ENCODE peak calls at places on chromosomes 11 and 22, in eight cellular contexts. One of them, this sample, is unnamed. For H3K4me1, the result is how much of the 10 kb centered on the place peaks cover.

GRCh38 chr11:75270896-75271415 is 30.4 kb downstream of the TPBGL start:
- DNase-seq in IMR-90: peak
- DNase-seq in kidney: peak
- DNase-seq in BE2C: peak
- DNase-seq in thoracic aorta: no peak
- DNase-seq in A549: peak
- DNase-seq in gastrocnemius medialis: no peak
- DNase-seq in Panc1: no peak
- DNase-seq in this sample: peak

GRCh38 chr22:45210577-45211431 is 29.9 kb downstream of the KIAA0930 start:
- DNase-seq in BE2C: peak
- DNase-seq in thoracic aorta: no peak
- DNase-seq in Panc1: no peak
- DNase-seq in gastrocnemius medialis: no peak
- DNase-seq in kidney: peak
- DNase-seq in A549: no peak
- DNase-seq in IMR-90: no peak
- DNase-seq in this sample: peak

GRCh38 chr11:22792497-22792896 is 37.1 kb downstream of the SVIP start:
- DNase-seq in BE2C: no peak
- DNase-seq in kidney: no peak
- DNase-seq in IMR-90: peak
- DNase-seq in Panc1: peak
- DNase-seq in thoracic aorta: no peak
- DNase-seq in A549: peak
- DNase-seq in gastrocnemius medialis: no peak
- DNase-seq in this sample: no peak

GRCh38 chr11:120357620-120358019 is 21.4 kb downstream of the ARHGEF12 start:
- DNase-seq in BE2C: no peak
- DNase-seq in thoracic aorta: no peak
- DNase-seq in kidney: no peak
- DNase-seq in IMR-90: no peak
- DNase-seq in A549: no peak
- DNase-seq in Panc1: no peak
- DNase-seq in gastrocnemius medialis: no peak
- DNase-seq in this sample: no peak

GRCh38 chr11:117221775-117222517 is 9.9 kb downstream of the PCSK7 start:
- DNase-seq in A549: no peak
- DNase-seq in BE2C: no peak
- DNase-seq in kidney: peak
- DNase-seq in thoracic aorta: no peak
- DNase-seq in Panc1: no peak
- DNase-seq in IMR-90: peak
- DNase-seq in gastrocnemius medialis: peak
- DNase-seq in this sample: peak

GRCh38 chr11:76313913-76314740 is 66.8 kb downstream of the THAP12 start:
- DNase-seq in gastrocnemius medialis: no peak
- DNase-seq in kidney: peak
- DNase-seq in BE2C: no peak
- DNase-seq in thoracic aorta: no peak
- DNase-seq in Panc1: no peak
- DNase-seq in A549: no peak
- DNase-seq in IMR-90: no peak
- DNase-seq in this sample: peak

GRCh38 chr11:125257751-125258150 is 93.2 kb downstream of the PKNOX2 start:
- DNase-seq in BE2C: no peak
- DNase-seq in IMR-90: no peak
- DNase-seq in thoracic aorta: no peak
- DNase-seq in A549: no peak
- DNase-seq in gastrocnemius medialis: no peak
- DNase-seq in Panc1: no peak
- DNase-seq in kidney: no peak
- DNase-seq in this sample: no peak

GRCh38 chr11:32141886-32142546 is 51.1 kb downstream of the RCN1 start:
- DNase-seq in A549: no peak
- DNase-seq in BE2C: no peak
- DNase-seq in thoracic aorta: no peak
- DNase-seq in Panc1: no peak
- DNase-seq in IMR-90: no peak
- DNase-seq in gastrocnemius medialis: no peak
- DNase-seq in kidney: no peak
- DNase-seq in this sample: no peak

GRCh38 chr11:115941044-115941443 is 436.8 kb upstream of the CADM1 start:
- DNase-seq in gastrocnemius medialis: no peak
- DNase-seq in BE2C: no peak
- DNase-seq in Panc1: no peak
- DNase-seq in A549: no peak
- DNase-seq in thoracic aorta: no peak
- DNase-seq in kidney: no peak
- DNase-seq in IMR-90: no peak
- DNase-seq in this sample: no peak

GRCh38 chr11:65019824-65020223 is 5.9 kb downstream of the ARL2 start:
- DNase-seq in A549: no peak
- DNase-seq in Panc1: no peak
- DNase-seq in IMR-90: no peak
- DNase-seq in kidney: no peak
- DNase-seq in gastrocnemius medialis: no peak
- DNase-seq in thoracic aorta: no peak
- DNase-seq in BE2C: no peak
- DNase-seq in this sample: no peak

GRCh38 chr11:114896594-114896993 is 218.3 kb downstream of the NXPE2 start:
- DNase-seq in A549: no peak
- DNase-seq in gastrocnemius medialis: no peak
- DNase-seq in BE2C: no peak
- DNase-seq in thoracic aorta: no peak
- DNase-seq in IMR-90: no peak
- DNase-seq in kidney: no peak
- DNase-seq in Panc1: no peak
- DNase-seq in this sample: no peak

GRCh38 chr22:37345863-37346514 is 63.7 kb downstream of the CYTH4 start:
- DNase-seq in Panc1: no peak
- DNase-seq in kidney: no peak
- DNase-seq in gastrocnemius medialis: no peak
- DNase-seq in IMR-90: peak
- DNase-seq in A549: no peak
- DNase-seq in BE2C: no peak
- DNase-seq in thoracic aorta: no peak
- DNase-seq in this sample: no peak

GRCh38 chr11:77075425-77075905 is 8.7 kb downstream of the CAPN5 start:
- DNase-seq in thoracic aorta: no peak
- DNase-seq in IMR-90: no peak
- DNase-seq in A549: no peak
- DNase-seq in gastrocnemius medialis: no peak
- DNase-seq in kidney: no peak
- DNase-seq in Panc1: no peak
- DNase-seq in BE2C: no peak
- DNase-seq in this sample: peak

GRCh38 chr11:134527382-134528243 is 115.6 kb upstream of the B3GAT1 start:
- DNase-seq in gastrocnemius medialis: no peak
- DNase-seq in Panc1: no peak
- DNase-seq in IMR-90: no peak
- DNase-seq in kidney: peak
- DNase-seq in thoracic aorta: no peak
- DNase-seq in A549: no peak
- DNase-seq in BE2C: peak
- DNase-seq in this sample: no peak

GRCh38 chr11:10432971-10433370 is 22.1 kb upstream of the AMPD3 start:
- DNase-seq in IMR-90: no peak
- DNase-seq in A549: no peak
- DNase-seq in gastrocnemius medialis: no peak
- DNase-seq in kidney: no peak
- DNase-seq in BE2C: no peak
- DNase-seq in Panc1: no peak
- DNase-seq in thoracic aorta: no peak
- DNase-seq in this sample: no peak

DNA sequence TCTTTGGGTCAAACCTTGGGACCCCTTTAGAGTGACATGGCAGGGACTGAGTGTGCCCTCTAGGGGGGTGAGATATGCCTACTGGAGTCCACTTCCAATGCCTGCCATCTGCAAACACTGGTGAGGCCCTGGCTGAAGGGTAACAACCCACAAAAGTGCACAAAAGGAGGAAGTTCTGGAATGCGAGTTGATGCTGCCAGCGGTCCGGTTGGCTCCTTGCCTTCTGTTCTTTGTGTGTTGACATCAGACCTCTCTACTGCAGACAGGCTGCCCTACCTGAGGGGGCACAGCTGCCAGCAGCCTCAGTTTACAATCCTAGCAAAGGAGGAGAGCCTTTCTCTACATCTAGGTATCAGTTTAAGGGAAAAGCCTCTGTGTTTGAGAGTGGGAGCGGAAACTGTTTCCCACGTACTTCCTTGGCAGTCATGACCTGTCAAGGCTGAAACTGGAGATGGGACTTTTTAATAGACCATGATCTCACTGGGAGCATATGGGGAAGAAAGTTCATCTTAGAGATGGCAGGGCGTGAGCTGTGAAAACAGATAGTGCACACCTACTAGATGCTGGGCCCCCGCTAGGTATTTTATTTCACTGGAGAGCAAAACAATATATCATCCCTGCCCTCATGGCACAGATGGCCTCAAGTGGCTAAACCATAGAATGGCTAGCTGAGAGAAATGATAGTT is 27.2 kb downstream of the BMAL1 start:
- DNase-seq in gastrocnemius medialis: peak
- DNase-seq in kidney: no peak
- DNase-seq in A549: no peak
- DNase-seq in thoracic aorta: no peak
- DNase-seq in IMR-90: no peak
- DNase-seq in BE2C: no peak
- DNase-seq in Panc1: no peak
- DNase-seq in this sample: no peak
- H3K4me1 ChIP-seq in gastrocnemius medialis: half or more
- H3K4me1 ChIP-seq in kidney: under half
- H3K4me1 ChIP-seq in A549: under half
- H3K4me1 ChIP-seq in thoracic aorta: under half
- H3K4me1 ChIP-seq in IMR-90: under half
- H3K4me1 ChIP-seq in BE2C: under half
- H3K4me1 ChIP-seq in Panc1: under half
- H3K4me1 ChIP-seq in this sample: half or more

DNA sequence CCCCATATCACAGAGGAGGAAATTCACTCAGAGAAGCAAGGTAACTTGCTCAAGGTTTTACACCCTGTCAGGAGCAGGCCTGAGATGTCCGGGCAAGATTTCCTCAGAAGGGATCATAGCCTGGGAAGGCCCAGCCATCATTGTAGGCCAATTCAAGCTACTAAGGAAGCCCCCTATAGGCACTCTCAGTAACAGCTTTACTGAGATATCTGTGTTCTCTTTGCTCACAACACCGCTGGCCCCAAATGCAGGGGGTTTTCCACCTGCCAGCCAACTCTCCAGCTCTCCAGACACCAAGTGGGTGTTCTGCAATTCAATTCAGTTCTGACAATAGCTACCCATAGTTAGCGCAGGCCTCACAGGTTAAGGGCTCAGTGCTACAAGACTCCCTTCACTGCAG is 84.0 kb downstream of the SLC36A4 start:
- DNase-seq in IMR-90: no peak
- DNase-seq in thoracic aorta: no peak
- DNase-seq in BE2C: no peak
- DNase-seq in gastrocnemius medialis: no peak
- DNase-seq in kidney: no peak
- DNase-seq in Panc1: no peak
- DNase-seq in A549: no peak
- DNase-seq in this sample: no peak
- TF ChIP-seq CTCF in IMR-90: no peak
- TF ChIP-seq CTCF in thoracic aorta: no peak
- TF ChIP-seq CTCF in BE2C: peak
- TF ChIP-seq CTCF in gastrocnemius medialis: no peak
- TF ChIP-seq CTCF in kidney: no peak
- TF ChIP-seq CTCF in Panc1: peak
- TF ChIP-seq CTCF in A549: no peak
- TF ChIP-seq CTCF in this sample: no peak

DNA sequence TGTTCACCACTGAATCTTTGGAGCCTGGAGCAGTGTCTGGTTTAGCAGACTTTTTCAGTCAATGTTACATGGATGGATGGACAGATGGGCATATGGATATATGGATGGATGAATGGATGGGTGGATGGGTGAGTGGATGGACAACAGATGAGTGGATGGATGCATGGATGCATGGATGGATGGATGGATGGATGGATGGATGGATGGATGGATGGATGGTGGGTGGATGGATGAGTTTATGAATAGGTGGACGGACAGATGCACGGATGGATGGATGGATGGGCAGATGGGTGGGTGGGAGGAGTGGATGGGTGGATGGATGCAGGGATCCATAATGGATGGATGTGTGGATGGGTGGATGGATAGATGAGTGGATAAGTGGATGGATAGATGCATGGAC is 19.0 kb downstream of the PSMD13 start:
- DNase-seq in kidney: no peak
- DNase-seq in IMR-90: no peak
- DNase-seq in BE2C: no peak
- DNase-seq in A549: no peak
- DNase-seq in gastrocnemius medialis: no peak
- DNase-seq in thoracic aorta: no peak
- DNase-seq in Panc1: no peak
- DNase-seq in this sample: no peak
- H3K4me1 ChIP-seq in kidney: under half
- H3K4me1 ChIP-seq in IMR-90: under half
- H3K4me1 ChIP-seq in BE2C: under half
- H3K4me1 ChIP-seq in A549: under half
- H3K4me1 ChIP-seq in gastrocnemius medialis: under half
- H3K4me1 ChIP-seq in thoracic aorta: under half
- H3K4me1 ChIP-seq in Panc1: under half
- H3K4me1 ChIP-seq in this sample: under half

GRCh38 chr11:123129920-123130319 is 65.1 kb downstream of the CLMP start:
- DNase-seq in A549: no peak
- DNase-seq in kidney: no peak
- DNase-seq in IMR-90: peak
- DNase-seq in BE2C: no peak
- DNase-seq in thoracic aorta: no peak
- DNase-seq in gastrocnemius medialis: no peak
- DNase-seq in Panc1: no peak
- DNase-seq in this sample: no peak

GRCh38 chr11:123135863-123136446 is 59.1 kb downstream of the CLMP start:
- DNase-seq in A549: no peak
- DNase-seq in gastrocnemius medialis: no peak
- DNase-seq in Panc1: no peak
- DNase-seq in kidney: no peak
- DNase-seq in IMR-90: no peak
- DNase-seq in BE2C: no peak
- DNase-seq in thoracic aorta: no peak
- DNase-seq in this sample: no peak

GRCh38 chr11:123137496-123138270 is 57.4 kb downstream of the CLMP start:
- DNase-seq in BE2C: peak
- DNase-seq in thoracic aorta: peak
- DNase-seq in gastrocnemius medialis: peak
- DNase-seq in Panc1: no peak
- DNase-seq in IMR-90: peak
- DNase-seq in kidney: peak
- DNase-seq in A549: no peak
- DNase-seq in this sample: peak

DNA sequence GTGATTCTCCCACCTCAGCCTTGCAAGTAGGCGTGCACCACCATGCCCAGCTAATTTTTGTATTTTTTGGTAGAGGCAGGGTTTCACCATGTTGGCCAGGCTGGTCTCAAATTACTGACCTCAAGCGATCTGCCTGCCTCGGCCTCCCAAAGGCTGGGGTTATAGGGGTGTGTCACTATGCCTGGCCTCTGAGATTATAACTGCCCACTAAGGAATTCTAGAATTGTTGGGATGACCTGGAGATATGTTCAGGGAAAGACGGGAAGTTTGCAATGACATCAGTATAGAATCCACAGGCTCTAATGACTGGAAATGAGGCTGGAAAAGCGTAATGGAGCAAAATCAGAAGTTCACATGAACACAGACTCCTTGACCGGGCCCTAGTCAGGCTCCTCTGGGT is 62.2 kb downstream of the CLMP start:
- DNase-seq in kidney: no peak
- DNase-seq in Panc1: no peak
- DNase-seq in A549: no peak
- DNase-seq in thoracic aorta: no peak
- DNase-seq in gastrocnemius medialis: no peak
- DNase-seq in IMR-90: no peak
- DNase-seq in BE2C: no peak
- DNase-seq in this sample: no peak
- TF ChIP-seq CTCF in kidney: no peak
- TF ChIP-seq CTCF in Panc1: no peak
- TF ChIP-seq CTCF in A549: no peak
- TF ChIP-seq CTCF in thoracic aorta: no peak
- TF ChIP-seq CTCF in gastrocnemius medialis: no peak
- TF ChIP-seq CTCF in IMR-90: no peak
- TF ChIP-seq CTCF in BE2C: no peak
- TF ChIP-seq CTCF in this sample: no peak